ENCODE peak calls at places on chromosomes 1 and 21, in seven cellular contexts. R is pancreas, T is left lung, K is tibial nerve, D is GM12865, V is IMR-90, C is hepatocyte. G is an unnamed sample.

GRCh38 chr1:81834921-81835698 is 34.4 kb downstream of the ADGRL2 start:
- DNase-seq in T (no peak), R (no peak), C (no peak), V (peak), K (no peak), D (no peak), G (peak)

GRCh38 chr1:25544243-25544764 is 898 bp downstream of the LDLRAP1 start:
- DNase-seq in K (no peak), R (peak), D (no peak), C (no peak), T (no peak), V (no peak), G (no peak)

GRCh38 chr1:194045416-194045815 is 859.0 kb upstream of the B3GALT2 start:
- DNase-seq in K (no peak), C (no peak), D (no peak), V (peak), T (no peak), R (no peak), G (peak)

GRCh38 chr1:31567956-31568570 is 8.3 kb upstream of the TINAGL1 start:
- DNase-seq in D (no peak), R (no peak), V (no peak), T (peak), C (no peak), K (no peak), G (peak)

GRCh38 chr1:24302209-24302611 is 16.9 kb upstream of the GRHL3 start:
- DNase-seq in C (no peak), K (no peak), D (no peak), T (no peak), R (no peak), V (no peak), G (peak)

GRCh38 chr1:241482761-241483250 is 36.7 kb downstream of the FH start:
- DNase-seq in R (no peak), D (no peak), K (no peak), T (no peak), V (peak), C (no peak), G (peak)

GRCh38 chr1:116433283-116434257 is 60.5 kb downstream of the ATP1A1 start:
- DNase-seq in R (peak), K (no peak), T (no peak), C (no peak), D (no peak), V (peak), G (peak)

GRCh38 chr1:108865316-108865910 is 8.5 kb upstream of the AKNAD1 start:
- DNase-seq in V (no peak), K (no peak), T (no peak), D (no peak), R (no peak), C (peak), G (no peak)

GRCh38 chr1:65002508-65003315 is 36.4 kb upstream of the JAK1 start:
- DNase-seq in C (peak), D (peak), V (peak), K (peak), R (peak), T (peak), G (peak)

GRCh38 chr1:30473920-30474817 is 249.2 kb downstream of the MATN1 start:
- DNase-seq in K (no peak), C (no peak), D (no peak), R (no peak), T (no peak), V (no peak), G (no peak)

GRCh38 chr1:86621286-86621685 is 74.4 kb downstream of the CLCA4 start:
- DNase-seq in R (no peak), V (no peak), T (no peak), C (no peak), K (no peak), D (peak), G (no peak)

GRCh38 chr1:55542901-55543504 is 327.8 kb upstream of the USP24 start:
- DNase-seq in C (no peak), T (no peak), V (peak), R (no peak), K (no peak), D (no peak), G (peak)

GRCh38 chr1:7808253-7808844 is 24.3 kb downstream of the PER3 start:
- DNase-seq in T (no peak), R (no peak), V (peak), K (no peak), D (peak), C (peak), G (peak)

GRCh38 chr1:59716551-59717231 is 98.1 kb upstream of the HOOK1 start:
- DNase-seq in R (no peak), C (no peak), V (no peak), K (no peak), D (no peak), T (no peak), G (no peak)

GRCh38 chr1:59718989-59719360 is 95.8 kb upstream of the HOOK1 start:
- DNase-seq in T (peak), C (no peak), D (no peak), R (no peak), K (no peak), V (no peak), G (no peak)

GRCh38 chr1:59720716-59721115 is 94.0 kb upstream of the HOOK1 start:
- DNase-seq in C (no peak), D (no peak), V (no peak), K (no peak), R (no peak), T (no peak), G (no peak)

GRCh38 chr1:59714966-59715365 is 99.8 kb upstream of the HOOK1 start:
- DNase-seq in C (no peak), D (no peak), R (no peak), V (no peak), T (no peak), K (no peak), G (no peak)

GRCh38 chr1:59718064-59718988 is 96.4 kb upstream of the HOOK1 start:
- DNase-seq in D (peak), V (no peak), R (no peak), T (no peak), K (no peak), C (peak), G (peak)
- TF ChIP-seq CTCF in D (peak), V (peak), R (no peak), T (no peak), K (peak), C (peak), G (peak)

DNA sequence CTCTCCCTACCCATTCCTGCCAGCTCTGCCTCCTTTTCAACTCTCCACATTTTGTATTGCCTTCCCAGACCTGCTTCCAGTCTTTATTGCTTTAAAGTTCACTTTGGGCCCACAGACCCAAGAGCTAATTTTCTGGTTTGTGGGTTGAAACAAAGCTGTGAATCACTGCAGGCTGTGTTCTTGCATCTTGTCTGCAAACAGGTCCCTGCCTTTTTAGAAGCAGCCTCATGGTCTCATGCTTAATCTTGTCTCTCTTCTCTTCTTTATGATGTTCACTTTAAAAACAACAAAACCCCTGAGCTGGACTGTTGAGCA is 3.8 kb downstream of the BTG2 start:
- DNase-seq in C (no peak), R (no peak), K (no peak), D (peak), V (no peak), T (no peak), G (no peak)
- H3K4me3 ChIP-seq in C (no peak), R (peak), K (peak), D (peak), V (no peak), T (peak), G (no peak)

GRCh38 chr1:232939748-232940147 is 10.7 kb upstream of the NTPCR start:
- DNase-seq in T (no peak), C (no peak), D (no peak), K (no peak), R (no peak), V (no peak), G (no peak)

GRCh38 chr1:232942413-232943294 is 7.8 kb upstream of the NTPCR start:
- DNase-seq in V (no peak), C (no peak), D (no peak), R (no peak), T (no peak), K (no peak), G (peak)

GRCh38 chr1:232937741-232938375 is 12.6 kb upstream of the NTPCR start:
- DNase-seq in R (no peak), K (no peak), V (no peak), D (no peak), C (no peak), T (no peak), G (no peak)

GRCh38 chr1:232938926-232939325 is 11.5 kb upstream of the NTPCR start:
- DNase-seq in D (no peak), T (no peak), V (no peak), R (no peak), K (no peak), C (no peak), G (no peak)

DNA sequence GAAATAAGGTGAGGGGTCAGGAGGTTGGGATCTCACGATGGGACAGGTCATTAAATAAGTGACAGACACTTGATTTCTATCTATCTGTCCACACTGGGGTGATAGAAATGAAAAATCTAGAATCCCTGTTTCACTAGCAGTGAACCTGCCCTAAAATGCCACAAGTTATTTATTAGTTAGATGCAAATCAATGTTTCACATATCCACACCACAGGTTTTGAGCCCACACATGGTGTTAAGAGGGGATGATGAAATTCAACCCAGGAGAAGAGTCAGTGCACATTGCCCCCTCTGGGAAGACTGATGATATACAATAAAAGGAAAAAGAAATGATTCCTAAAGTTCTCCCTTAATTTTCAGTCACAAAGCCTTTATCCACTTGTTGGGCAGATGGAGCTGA is 10.1 kb upstream of the NTPCR start:
- DNase-seq in T (no peak), K (no peak), V (no peak), C (no peak), D (no peak), R (no peak), G (no peak)
- TF ChIP-seq CTCF in T (no peak), K (no peak), V (no peak), C (no peak), D (no peak), R (no peak), G (no peak)

GRCh38 chr1:37441490-37441889 is 32.9 kb upstream of the ZC3H12A start:
- DNase-seq in T (no peak), K (no peak), D (no peak), V (no peak), C (no peak), R (no peak), G (no peak)

GRCh38 chr1:37438037-37438970 is 36.1 kb upstream of the ZC3H12A start:
- DNase-seq in T (no peak), K (no peak), D (no peak), V (no peak), R (no peak), C (no peak), G (no peak)

GRCh38 chr1:37438971-37439671 is 35.3 kb upstream of the ZC3H12A start:
- DNase-seq in R (no peak), V (no peak), D (no peak), T (no peak), K (no peak), C (no peak), G (no peak)

GRCh38 chr1:37442139-37442538 is 32.2 kb upstream of the ZC3H12A start:
- DNase-seq in R (no peak), T (no peak), V (no peak), D (no peak), K (no peak), C (no peak), G (no peak)

DNA sequence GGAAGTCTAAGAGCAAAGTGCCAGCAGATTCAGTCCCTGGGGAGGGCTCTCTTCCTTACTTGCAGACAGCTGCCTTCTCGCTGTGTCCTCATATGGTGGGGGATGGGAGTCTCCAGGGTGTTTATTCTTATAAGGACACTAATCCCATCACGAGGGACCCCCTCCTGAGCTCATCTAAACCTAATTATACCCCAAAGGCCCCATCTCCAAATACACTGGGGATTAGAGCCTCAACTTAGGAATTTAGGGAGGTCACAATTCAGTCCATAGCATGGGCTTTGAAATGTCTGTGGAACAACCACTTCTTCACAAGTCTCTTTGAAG is 34.7 kb upstream of the ZC3H12A start:
- DNase-seq in D (no peak), T (no peak), K (no peak), R (no peak), V (no peak), C (no peak), G (no peak)
- H3K4me3 ChIP-seq in D (no peak), T (no peak), K (no peak), R (no peak), V (no peak), C (no peak), G (no peak)

GRCh38 chr1:220563564-220563963 is 35.6 kb downstream of the MARK1 start:
- DNase-seq in C (no peak), D (no peak), V (no peak), R (no peak), K (no peak), T (no peak), G (no peak)
- TF ChIP-seq CTCF in C (no peak), D (no peak), V (no peak), R (no peak), K (no peak), T (no peak), G (no peak)

GRCh38 chr21:29305068-29305467 is 6.3 kb downstream of the BACH1 start:
- DNase-seq in V (no peak), T (no peak), R (no peak), C (no peak), K (no peak), D (no peak), G (no peak)

GRCh38 chr21:29305561-29305960 is 6.8 kb downstream of the BACH1 start:
- DNase-seq in R (no peak), K (no peak), D (no peak), C (no peak), V (no peak), T (no peak), G (no peak)

GRCh38 chr21:29302340-29302991 is 3.7 kb downstream of the BACH1 start:
- DNase-seq in R (no peak), C (peak), T (no peak), K (no peak), D (peak), V (peak), G (no peak)

GRCh38 chr21:29303301-29303700 is 4.6 kb downstream of the BACH1 start:
- DNase-seq in V (no peak), C (no peak), R (no peak), T (no peak), D (no peak), K (no peak), G (no peak)

GRCh38 chr21:29304577-29304976 is 5.9 kb downstream of the BACH1 start:
- DNase-seq in V (no peak), D (no peak), R (no peak), C (no peak), T (no peak), K (no peak), G (no peak)
- H3K4me3 ChIP-seq in V (no peak), D (peak), R (no peak), C (no peak), T (no peak), K (no peak), G (no peak)

GRCh38 chr1:219812086-219812485 is 116.3 kb downstream of the SLC30A10 start:
- DNase-seq in C (no peak), D (no peak), V (no peak), R (no peak), T (no peak), K (no peak), G (no peak)
- TF ChIP-seq CTCF in C (no peak), D (no peak), V (no peak), R (no peak), T (no peak), K (no peak), G (no peak)

DNA sequence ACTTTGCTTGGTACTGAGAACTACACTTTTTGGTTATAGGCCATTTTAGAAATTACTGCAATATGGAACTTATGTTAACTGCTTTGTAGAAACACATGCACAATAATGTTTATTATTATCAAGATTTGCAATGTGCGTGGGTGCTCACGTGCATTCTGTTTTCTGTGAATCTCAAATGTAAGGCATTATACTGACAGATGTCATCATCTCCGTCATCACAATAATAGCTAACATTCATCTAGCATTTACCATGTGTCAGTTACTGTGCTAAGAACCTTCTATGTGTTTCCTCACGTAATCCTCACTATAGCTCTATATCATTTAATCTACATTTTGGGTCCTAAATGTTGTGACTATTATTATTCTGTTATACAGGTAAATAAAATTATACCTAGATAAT is 1214.8 kb upstream of the ADGRL4 start:
- DNase-seq in D (no peak), K (no peak), T (no peak), V (no peak), R (no peak), C (no peak), G (no peak)
- H3K4me3 ChIP-seq in D (no peak), K (no peak), T (no peak), V (no peak), R (no peak), C (no peak), G (no peak)

DNA sequence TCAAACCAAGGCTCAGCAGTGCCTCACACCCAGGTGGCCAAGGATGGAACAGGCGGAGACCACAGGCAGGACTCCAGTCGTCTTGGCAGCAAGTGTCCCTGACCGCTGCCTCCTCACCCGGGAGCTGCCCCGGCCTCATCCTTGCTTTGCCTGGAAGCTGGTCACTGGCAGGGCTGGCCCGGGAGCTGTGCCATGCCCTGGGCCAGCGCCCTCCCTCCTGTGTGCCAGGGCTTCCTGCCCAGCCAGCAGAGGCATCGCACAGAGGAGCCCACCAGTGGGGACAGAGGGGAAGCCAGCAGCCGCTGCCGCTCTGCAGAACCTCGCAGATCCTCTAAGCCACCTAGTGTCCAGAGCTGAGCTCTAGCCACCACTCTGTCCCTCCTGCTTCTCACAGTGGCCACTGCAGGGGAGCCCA is 7.8 kb downstream of the CASZ1 start:
- DNase-seq in V (no peak), C (peak), D (no peak), T (no peak), R (peak), K (no peak), G (no peak)
- TF ChIP-seq CTCF in V (peak), C (peak), D (no peak), T (peak), R (no peak), K (no peak), G (peak)